ENCODE peak calls at places on chromosomes 7 and 10, in nine cellular contexts. One of them, this sample, is unnamed. For H3K4me1, the result is how much of the 10 kb centered on the place peaks cover.

GRCh38 chr7:68529221-68529620 is 1069.1 kb upstream of the AUTS2 start:
- DNase-seq in thoracic aorta: no peak
- DNase-seq in foreskin keratinocyte: no peak
- DNase-seq in GM23248: no peak
- DNase-seq in CD4-positive, CD25-positive, alpha-beta regulatory T cell: no peak
- DNase-seq in IMR-90: no peak
- DNase-seq in endothelial cell of umbilical vein: no peak
- DNase-seq in mucosa of descending colon: no peak
- DNase-seq in tibial artery: no peak
- DNase-seq in this sample: no peak

GRCh38 chr10:112510384-112510783 is 63.4 kb downstream of the VTI1A start:
- DNase-seq in thoracic aorta: no peak
- DNase-seq in foreskin keratinocyte: no peak
- DNase-seq in GM23248: no peak
- DNase-seq in CD4-positive, CD25-positive, alpha-beta regulatory T cell: no peak
- DNase-seq in IMR-90: no peak
- DNase-seq in endothelial cell of umbilical vein: no peak
- DNase-seq in mucosa of descending colon: no peak
- DNase-seq in tibial artery: no peak
- DNase-seq in this sample: no peak

GRCh38 chr10:5447611-5448071 is 35.3 kb downstream of the NET1 start:
- DNase-seq in thoracic aorta: no peak
- DNase-seq in foreskin keratinocyte: no peak
- DNase-seq in GM23248: peak
- DNase-seq in CD4-positive, CD25-positive, alpha-beta regulatory T cell: no peak
- DNase-seq in IMR-90: peak
- DNase-seq in endothelial cell of umbilical vein: peak
- DNase-seq in mucosa of descending colon: no peak
- DNase-seq in tibial artery: no peak
- DNase-seq in this sample: no peak

GRCh38 chr10:688621-689426 is 644 bp downstream of the DIP2C start:
- DNase-seq in thoracic aorta: no peak
- DNase-seq in foreskin keratinocyte: no peak
- DNase-seq in GM23248: peak
- DNase-seq in CD4-positive, CD25-positive, alpha-beta regulatory T cell: no peak
- DNase-seq in IMR-90: peak
- DNase-seq in endothelial cell of umbilical vein: peak
- DNase-seq in mucosa of descending colon: peak
- DNase-seq in tibial artery: no peak
- DNase-seq in this sample: peak

GRCh38 chr7:68720722-68721121 is 877.6 kb upstream of the AUTS2 start:
- DNase-seq in thoracic aorta: no peak
- DNase-seq in foreskin keratinocyte: no peak
- DNase-seq in GM23248: no peak
- DNase-seq in CD4-positive, CD25-positive, alpha-beta regulatory T cell: no peak
- DNase-seq in IMR-90: peak
- DNase-seq in endothelial cell of umbilical vein: no peak
- DNase-seq in mucosa of descending colon: no peak
- DNase-seq in tibial artery: no peak
- DNase-seq in this sample: no peak

GRCh38 chr10:59960751-59961150 is 54.4 kb upstream of the CCDC6 start:
- DNase-seq in thoracic aorta: no peak
- DNase-seq in foreskin keratinocyte: no peak
- DNase-seq in GM23248: no peak
- DNase-seq in CD4-positive, CD25-positive, alpha-beta regulatory T cell: no peak
- DNase-seq in IMR-90: no peak
- DNase-seq in endothelial cell of umbilical vein: no peak
- DNase-seq in mucosa of descending colon: no peak
- DNase-seq in tibial artery: no peak
- DNase-seq in this sample: no peak

GRCh38 chr7:2037301-2037804 is 195.4 kb downstream of the MAD1L1 start:
- DNase-seq in thoracic aorta: no peak
- DNase-seq in foreskin keratinocyte: no peak
- DNase-seq in GM23248: no peak
- DNase-seq in CD4-positive, CD25-positive, alpha-beta regulatory T cell: no peak
- DNase-seq in IMR-90: peak
- DNase-seq in endothelial cell of umbilical vein: no peak
- DNase-seq in mucosa of descending colon: peak
- DNase-seq in tibial artery: peak
- DNase-seq in this sample: no peak

GRCh38 chr7:45973725-45974532 is 52.9 kb upstream of the IGFBP3 start:
- DNase-seq in thoracic aorta: no peak
- DNase-seq in foreskin keratinocyte: no peak
- DNase-seq in GM23248: no peak
- DNase-seq in CD4-positive, CD25-positive, alpha-beta regulatory T cell: no peak
- DNase-seq in IMR-90: peak
- DNase-seq in endothelial cell of umbilical vein: no peak
- DNase-seq in mucosa of descending colon: no peak
- DNase-seq in tibial artery: no peak
- DNase-seq in this sample: peak

GRCh38 chr10:11697718-11698527 is 44.3 kb upstream of the ECHDC3 start:
- DNase-seq in thoracic aorta: no peak
- DNase-seq in foreskin keratinocyte: no peak
- DNase-seq in GM23248: no peak
- DNase-seq in CD4-positive, CD25-positive, alpha-beta regulatory T cell: no peak
- DNase-seq in IMR-90: no peak
- DNase-seq in endothelial cell of umbilical vein: no peak
- DNase-seq in mucosa of descending colon: peak
- DNase-seq in tibial artery: no peak
- DNase-seq in this sample: no peak

GRCh38 chr7:156722427-156722826 is 81.9 kb downstream of the RNF32 start:
- DNase-seq in thoracic aorta: no peak
- DNase-seq in foreskin keratinocyte: no peak
- DNase-seq in GM23248: no peak
- DNase-seq in CD4-positive, CD25-positive, alpha-beta regulatory T cell: no peak
- DNase-seq in IMR-90: peak
- DNase-seq in endothelial cell of umbilical vein: peak
- DNase-seq in mucosa of descending colon: no peak
- DNase-seq in tibial artery: no peak
- DNase-seq in this sample: no peak

GRCh38 chr10:76036410-76036940 is 605.1 kb downstream of the LRMDA start:
- DNase-seq in thoracic aorta: peak
- DNase-seq in foreskin keratinocyte: no peak
- DNase-seq in GM23248: peak
- DNase-seq in CD4-positive, CD25-positive, alpha-beta regulatory T cell: no peak
- DNase-seq in IMR-90: peak
- DNase-seq in endothelial cell of umbilical vein: peak
- DNase-seq in mucosa of descending colon: peak
- DNase-seq in tibial artery: peak
- DNase-seq in this sample: peak

GRCh38 chr7:30825215-30825720 is 54.1 kb downstream of the MINDY4 start:
- DNase-seq in thoracic aorta: no peak
- DNase-seq in foreskin keratinocyte: no peak
- DNase-seq in GM23248: no peak
- DNase-seq in CD4-positive, CD25-positive, alpha-beta regulatory T cell: no peak
- DNase-seq in IMR-90: no peak
- DNase-seq in endothelial cell of umbilical vein: no peak
- DNase-seq in mucosa of descending colon: no peak
- DNase-seq in tibial artery: no peak
- DNase-seq in this sample: no peak

GRCh38 chr7:99699946-99700345 is 20.1 kb upstream of the CYP3A5 start:
- DNase-seq in thoracic aorta: no peak
- DNase-seq in foreskin keratinocyte: no peak
- DNase-seq in GM23248: no peak
- DNase-seq in CD4-positive, CD25-positive, alpha-beta regulatory T cell: no peak
- DNase-seq in IMR-90: no peak
- DNase-seq in endothelial cell of umbilical vein: no peak
- DNase-seq in mucosa of descending colon: peak
- DNase-seq in tibial artery: no peak
- DNase-seq in this sample: no peak

GRCh38 chr7:8189615-8190014 is 72.4 kb downstream of the ICA1 start:
- DNase-seq in thoracic aorta: no peak
- DNase-seq in foreskin keratinocyte: no peak
- DNase-seq in GM23248: no peak
- DNase-seq in CD4-positive, CD25-positive, alpha-beta regulatory T cell: no peak
- DNase-seq in IMR-90: no peak
- DNase-seq in endothelial cell of umbilical vein: no peak
- DNase-seq in mucosa of descending colon: no peak
- DNase-seq in tibial artery: no peak
- DNase-seq in this sample: peak

GRCh38 chr10:112287844-112288243 is 4.6 kb downstream of the TECTB start:
- DNase-seq in thoracic aorta: no peak
- DNase-seq in foreskin keratinocyte: no peak
- DNase-seq in GM23248: no peak
- DNase-seq in CD4-positive, CD25-positive, alpha-beta regulatory T cell: no peak
- DNase-seq in IMR-90: no peak
- DNase-seq in endothelial cell of umbilical vein: no peak
- DNase-seq in mucosa of descending colon: no peak
- DNase-seq in tibial artery: no peak
- DNase-seq in this sample: no peak

GRCh38 chr10:114650266-114650665 is 7.8 kb downstream of the ABLIM1 start:
- DNase-seq in thoracic aorta: no peak
- DNase-seq in foreskin keratinocyte: no peak
- DNase-seq in GM23248: no peak
- DNase-seq in CD4-positive, CD25-positive, alpha-beta regulatory T cell: no peak
- DNase-seq in IMR-90: no peak
- DNase-seq in endothelial cell of umbilical vein: peak
- DNase-seq in mucosa of descending colon: no peak
- DNase-seq in tibial artery: no peak
- DNase-seq in this sample: no peak

GRCh38 chr7:99380032-99380822 is 5.7 kb downstream of the ARPC1B start:
- DNase-seq in thoracic aorta: no peak
- DNase-seq in foreskin keratinocyte: no peak
- DNase-seq in GM23248: peak
- DNase-seq in CD4-positive, CD25-positive, alpha-beta regulatory T cell: peak
- DNase-seq in IMR-90: peak
- DNase-seq in endothelial cell of umbilical vein: peak
- DNase-seq in mucosa of descending colon: no peak
- DNase-seq in tibial artery: peak
- DNase-seq in this sample: no peak

GRCh38 chr10:69807696-69808095 is 6.0 kb downstream of the COL13A1 start:
- DNase-seq in thoracic aorta: no peak
- DNase-seq in foreskin keratinocyte: peak
- DNase-seq in GM23248: peak
- DNase-seq in CD4-positive, CD25-positive, alpha-beta regulatory T cell: no peak
- DNase-seq in IMR-90: peak
- DNase-seq in endothelial cell of umbilical vein: peak
- DNase-seq in mucosa of descending colon: no peak
- DNase-seq in tibial artery: no peak
- DNase-seq in this sample: no peak

GRCh38 chr10:101812606-101813005 is 5.6 kb downstream of the OGA start:
- DNase-seq in thoracic aorta: no peak
- DNase-seq in foreskin keratinocyte: no peak
- DNase-seq in GM23248: peak
- DNase-seq in CD4-positive, CD25-positive, alpha-beta regulatory T cell: no peak
- DNase-seq in IMR-90: peak
- DNase-seq in endothelial cell of umbilical vein: no peak
- DNase-seq in mucosa of descending colon: no peak
- DNase-seq in tibial artery: no peak
- DNase-seq in this sample: no peak

GRCh38 chr7:87029078-87029477 is 30.4 kb downstream of the ELAPOR2 start:
- DNase-seq in thoracic aorta: no peak
- DNase-seq in foreskin keratinocyte: no peak
- DNase-seq in GM23248: no peak
- DNase-seq in CD4-positive, CD25-positive, alpha-beta regulatory T cell: no peak
- DNase-seq in IMR-90: no peak
- DNase-seq in endothelial cell of umbilical vein: no peak
- DNase-seq in mucosa of descending colon: no peak
- DNase-seq in tibial artery: no peak
- DNase-seq in this sample: no peak

GRCh38 chr7:137838706-137839315 is 8.0 kb downstream of the DGKI start:
- DNase-seq in thoracic aorta: no peak
- DNase-seq in foreskin keratinocyte: no peak
- DNase-seq in GM23248: no peak
- DNase-seq in CD4-positive, CD25-positive, alpha-beta regulatory T cell: no peak
- DNase-seq in IMR-90: no peak
- DNase-seq in endothelial cell of umbilical vein: no peak
- DNase-seq in mucosa of descending colon: no peak
- DNase-seq in tibial artery: no peak
- DNase-seq in this sample: no peak
- H3K4me1 ChIP-seq in thoracic aorta: under half
- H3K4me1 ChIP-seq in foreskin keratinocyte: under half
- H3K4me1 ChIP-seq in GM23248: under half
- H3K4me1 ChIP-seq in CD4-positive, CD25-positive, alpha-beta regulatory T cell: under half
- H3K4me1 ChIP-seq in IMR-90: under half
- H3K4me1 ChIP-seq in endothelial cell of umbilical vein: under half
- H3K4me1 ChIP-seq in mucosa of descending colon: under half
- H3K4me1 ChIP-seq in tibial artery: under half
- H3K4me1 ChIP-seq in this sample: under half

GRCh38 chr7:23285657-23286646 is 13.2 kb upstream of the MALSU1 start:
- DNase-seq in thoracic aorta: no peak
- DNase-seq in foreskin keratinocyte: no peak
- DNase-seq in GM23248: no peak
- DNase-seq in CD4-positive, CD25-positive, alpha-beta regulatory T cell: no peak
- DNase-seq in IMR-90: no peak
- DNase-seq in endothelial cell of umbilical vein: no peak
- DNase-seq in mucosa of descending colon: no peak
- DNase-seq in tibial artery: no peak
- DNase-seq in this sample: peak
- H3K4me1 ChIP-seq in thoracic aorta: under half
- H3K4me1 ChIP-seq in foreskin keratinocyte: under half
- H3K4me1 ChIP-seq in GM23248: under half
- H3K4me1 ChIP-seq in CD4-positive, CD25-positive, alpha-beta regulatory T cell: under half
- H3K4me1 ChIP-seq in IMR-90: under half
- H3K4me1 ChIP-seq in endothelial cell of umbilical vein: under half
- H3K4me1 ChIP-seq in mucosa of descending colon: under half
- H3K4me1 ChIP-seq in tibial artery: under half
- H3K4me1 ChIP-seq in this sample: under half

DNA sequence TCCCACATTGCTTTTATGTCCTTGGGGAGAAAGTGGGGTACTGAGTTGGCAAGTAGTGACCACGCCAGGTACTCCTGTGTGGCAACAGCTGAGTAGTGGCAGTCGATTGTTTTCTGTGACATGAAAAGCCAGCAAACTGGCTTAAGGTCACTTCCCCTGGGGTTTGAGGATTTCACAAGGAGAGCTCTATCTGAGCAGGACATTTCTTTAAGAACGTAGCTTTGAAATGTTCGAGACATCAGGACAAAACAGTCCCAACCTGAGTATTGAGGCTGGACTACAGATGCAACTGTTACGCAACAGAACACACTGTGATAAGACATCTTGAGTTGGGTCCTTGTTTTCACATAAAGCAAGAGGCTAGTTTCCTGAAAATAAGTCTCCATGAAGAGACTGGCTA is 146.7 kb upstream of the KLF14 start:
- DNase-seq in thoracic aorta: no peak
- DNase-seq in foreskin keratinocyte: no peak
- DNase-seq in GM23248: peak
- DNase-seq in CD4-positive, CD25-positive, alpha-beta regulatory T cell: no peak
- DNase-seq in IMR-90: peak
- DNase-seq in endothelial cell of umbilical vein: no peak
- DNase-seq in mucosa of descending colon: no peak
- DNase-seq in tibial artery: no peak
- DNase-seq in this sample: no peak
- H3K4me1 ChIP-seq in thoracic aorta: under half
- H3K4me1 ChIP-seq in foreskin keratinocyte: under half
- H3K4me1 ChIP-seq in GM23248: half or more
- H3K4me1 ChIP-seq in CD4-positive, CD25-positive, alpha-beta regulatory T cell: under half
- H3K4me1 ChIP-seq in IMR-90: under half
- H3K4me1 ChIP-seq in endothelial cell of umbilical vein: under half
- H3K4me1 ChIP-seq in mucosa of descending colon: under half
- H3K4me1 ChIP-seq in tibial artery: under half
- H3K4me1 ChIP-seq in this sample: under half

DNA sequence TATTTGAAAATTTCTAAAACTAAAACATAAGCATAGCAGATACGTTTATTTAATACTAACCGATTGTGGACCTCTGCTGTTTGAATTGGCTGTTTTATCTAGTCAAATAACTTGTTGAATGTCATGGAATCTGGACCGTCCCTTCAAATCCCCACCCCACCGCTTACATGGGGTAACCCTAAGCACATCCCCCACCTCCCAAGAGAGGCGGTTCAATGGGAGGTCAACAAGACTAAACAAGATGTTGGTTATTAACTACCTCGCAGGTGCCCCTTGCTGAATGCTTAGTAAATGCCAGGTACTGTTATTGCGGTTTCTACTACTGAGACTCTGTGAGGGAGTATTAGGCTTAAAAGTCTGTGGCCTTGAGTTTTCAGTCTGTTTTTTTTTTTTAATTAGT is 70.9 kb downstream of the DAGLB start:
- DNase-seq in thoracic aorta: no peak
- DNase-seq in foreskin keratinocyte: no peak
- DNase-seq in GM23248: no peak
- DNase-seq in CD4-positive, CD25-positive, alpha-beta regulatory T cell: no peak
- DNase-seq in IMR-90: no peak
- DNase-seq in endothelial cell of umbilical vein: no peak
- DNase-seq in mucosa of descending colon: peak
- DNase-seq in tibial artery: no peak
- DNase-seq in this sample: no peak
- H3K4me1 ChIP-seq in thoracic aorta: under half
- H3K4me1 ChIP-seq in foreskin keratinocyte: under half
- H3K4me1 ChIP-seq in GM23248: under half
- H3K4me1 ChIP-seq in CD4-positive, CD25-positive, alpha-beta regulatory T cell: under half
- H3K4me1 ChIP-seq in IMR-90: under half
- H3K4me1 ChIP-seq in endothelial cell of umbilical vein: under half
- H3K4me1 ChIP-seq in mucosa of descending colon: under half
- H3K4me1 ChIP-seq in tibial artery: under half
- H3K4me1 ChIP-seq in this sample: under half